ENCODE peak calls at places on chromosomes 13 and 19, in five cellular contexts. One of them, this sample, is unnamed.

GRCh38 chr19:56441206-56441792 is 35.8 kb downstream of the ZNF667 start:
- DNase-seq in adrenal gland: no peak
- DNase-seq in uterus: no peak
- DNase-seq in body of pancreas: no peak
- DNase-seq in dorsolateral prefrontal cortex: no peak
- DNase-seq in this sample: no peak

GRCh38 chr13:110421696-110422395 is 114.8 kb downstream of the COL4A2 start:
- DNase-seq in dorsolateral prefrontal cortex: no peak
- DNase-seq in body of pancreas: no peak
- DNase-seq in uterus: no peak
- DNase-seq in adrenal gland: no peak
- DNase-seq in this sample: no peak

GRCh38 chr19:11538232-11539036 is at the start of gene CNN1:
- DNase-seq in adrenal gland: no peak
- DNase-seq in uterus: peak; percentile 94
- DNase-seq in body of pancreas: peak; percentile 27
- DNase-seq in dorsolateral prefrontal cortex: no peak
- DNase-seq in this sample: peak; percentile 68

GRCh38 chr19:18661346-18661745 is 22.1 kb upstream of the CRTC1 start:
- DNase-seq in uterus: no peak
- DNase-seq in body of pancreas: no peak
- DNase-seq in dorsolateral prefrontal cortex: no peak
- DNase-seq in adrenal gland: no peak
- DNase-seq in this sample: no peak

GRCh38 chr13:78020861-78021260 is 102.2 kb upstream of the EDNRB start:
- DNase-seq in dorsolateral prefrontal cortex: no peak
- DNase-seq in uterus: no peak
- DNase-seq in body of pancreas: no peak
- DNase-seq in adrenal gland: peak; percentile 7
- DNase-seq in this sample: no peak

GRCh38 chr13:25980255-25980654 is 71.6 kb downstream of the SHISA2 start:
- DNase-seq in adrenal gland: no peak
- DNase-seq in body of pancreas: peak; percentile 13
- DNase-seq in uterus: no peak
- DNase-seq in dorsolateral prefrontal cortex: no peak
- DNase-seq in this sample: no peak

GRCh38 chr13:109376936-109377335 is 409.4 kb downstream of the IRS2 start:
- DNase-seq in adrenal gland: no peak
- DNase-seq in body of pancreas: no peak
- DNase-seq in uterus: no peak
- DNase-seq in dorsolateral prefrontal cortex: no peak
- DNase-seq in this sample: no peak

GRCh38 chr13:110359840-110360301 is 52.8 kb downstream of the COL4A2 start:
- DNase-seq in uterus: no peak
- DNase-seq in dorsolateral prefrontal cortex: no peak
- DNase-seq in body of pancreas: no peak
- DNase-seq in adrenal gland: no peak
- DNase-seq in this sample: no peak

GRCh38 chr19:19619121-19619848 is 798 bp upstream of the PBX4 start:
- DNase-seq in dorsolateral prefrontal cortex: no peak
- DNase-seq in adrenal gland: peak; percentile 32
- DNase-seq in body of pancreas: no peak
- DNase-seq in uterus: no peak
- DNase-seq in this sample: no peak

GRCh38 chr19:3506384-3507340 is 551 bp downstream of the FZR1 start:
- DNase-seq in uterus: no peak
- DNase-seq in adrenal gland: peak; percentile 47
- DNase-seq in dorsolateral prefrontal cortex: no peak
- DNase-seq in body of pancreas: peak; percentile 31
- DNase-seq in this sample: peak; percentile 80

GRCh38 chr19:46639356-46640061 is 3.5 kb upstream of the GNG8 start:
- DNase-seq in dorsolateral prefrontal cortex: no peak
- DNase-seq in adrenal gland: peak; percentile 40
- DNase-seq in uterus: peak; percentile 89
- DNase-seq in body of pancreas: peak; percentile 44
- DNase-seq in this sample: peak; percentile 71

GRCh38 chr19:9958451-9958850 is 22.1 kb upstream of the OLFM2 start:
- DNase-seq in dorsolateral prefrontal cortex: no peak
- DNase-seq in body of pancreas: peak; percentile 36
- DNase-seq in adrenal gland: no peak
- DNase-seq in uterus: no peak
- DNase-seq in this sample: no peak

GRCh38 chr13:50909605-50910482 is at the start of gene RNASEH2B:
- DNase-seq in body of pancreas: peak; percentile 70
- DNase-seq in dorsolateral prefrontal cortex: peak; percentile 58
- DNase-seq in uterus: peak; percentile 69
- DNase-seq in adrenal gland: peak; percentile 76
- DNase-seq in this sample: peak; percentile 94

GRCh38 chr13:20940083-20940482 is 37.5 kb upstream of the XPO4 start:
- DNase-seq in dorsolateral prefrontal cortex: no peak
- DNase-seq in adrenal gland: no peak
- DNase-seq in uterus: no peak
- DNase-seq in body of pancreas: no peak
- DNase-seq in this sample: no peak

GRCh38 chr19:12647490-12648071 is 19.0 kb downstream of the MAN2B1 start:
- DNase-seq in adrenal gland: peak; percentile 81
- DNase-seq in uterus: peak; percentile 68
- DNase-seq in body of pancreas: peak; percentile 79
- DNase-seq in dorsolateral prefrontal cortex: no peak
- DNase-seq in this sample: peak; percentile 71

GRCh38 chr13:79915386-79915785 is 425.5 kb downstream of the SPRY2 start:
- DNase-seq in body of pancreas: no peak
- DNase-seq in uterus: no peak
- DNase-seq in dorsolateral prefrontal cortex: no peak
- DNase-seq in adrenal gland: no peak
- DNase-seq in this sample: no peak

GRCh38 chr19:29483944-29484581 is 41.7 kb upstream of the VSTM2B start:
- DNase-seq in adrenal gland: no peak
- DNase-seq in dorsolateral prefrontal cortex: peak; percentile 37
- DNase-seq in uterus: no peak
- DNase-seq in body of pancreas: no peak
- DNase-seq in this sample: no peak

GRCh38 chr19:31054430-31054829 is 294.8 kb downstream of the TSHZ3 start:
- DNase-seq in body of pancreas: peak; percentile 22
- DNase-seq in dorsolateral prefrontal cortex: no peak
- DNase-seq in uterus: no peak
- DNase-seq in adrenal gland: peak; percentile 27
- DNase-seq in this sample: no peak

GRCh38 chr19:40822161-40822560 is 23.2 kb downstream of the EGLN2 start:
- DNase-seq in dorsolateral prefrontal cortex: no peak
- DNase-seq in adrenal gland: no peak
- DNase-seq in uterus: no peak
- DNase-seq in body of pancreas: no peak
- DNase-seq in this sample: peak; percentile 60
- H3K27ac ChIP-seq in dorsolateral prefrontal cortex: no peak overlapping the region
- H3K27ac ChIP-seq in adrenal gland: peak overlapping the region; percentile 64
- H3K27ac ChIP-seq in uterus: no peak overlapping the region
- H3K27ac ChIP-seq in body of pancreas: peak overlapping the region; percentile 83
- H3K27ac ChIP-seq in this sample: no peak overlapping the region

GRCh38 chr13:99962242-99962641 is 9.3 kb downstream of the ZIC5 start:
- DNase-seq in dorsolateral prefrontal cortex: no peak
- DNase-seq in adrenal gland: no peak
- DNase-seq in uterus: no peak
- DNase-seq in body of pancreas: no peak
- DNase-seq in this sample: no peak
- H3K27me3 ChIP-seq in dorsolateral prefrontal cortex: peaks cover 38% of the 10 kb centered on the region
- H3K27me3 ChIP-seq in adrenal gland: peaks cover 93% of the 10 kb centered on the region
- H3K27me3 ChIP-seq in uterus: peaks cover 94% of the 10 kb centered on the region
- H3K27me3 ChIP-seq in body of pancreas: peaks cover 32% of the 10 kb centered on the region
- H3K27me3 ChIP-seq in this sample: peaks cover 100% of the 10 kb centered on the region

DNA sequence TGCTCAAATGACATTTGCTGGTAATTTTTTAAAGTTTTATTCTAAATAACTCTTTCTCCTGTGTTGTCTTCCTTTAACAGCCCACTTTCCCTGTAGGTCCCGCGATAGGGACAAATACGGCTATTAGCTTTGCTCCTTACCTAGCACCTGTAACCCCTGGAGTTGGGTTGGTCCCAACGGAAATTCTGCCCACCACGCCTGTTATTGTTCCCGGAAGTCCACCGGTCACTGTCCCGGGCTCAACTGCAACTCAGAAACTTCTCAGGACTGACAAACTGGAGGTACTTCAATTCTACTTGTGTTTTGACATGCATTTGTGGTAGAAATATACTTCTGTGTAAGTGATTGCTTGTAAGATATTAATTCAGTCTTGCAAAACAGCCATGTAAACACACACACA is 91.0 kb upstream of the RAP2A start:
- DNase-seq in uterus: no peak
- DNase-seq in adrenal gland: no peak
- DNase-seq in body of pancreas: no peak
- DNase-seq in dorsolateral prefrontal cortex: no peak
- DNase-seq in this sample: no peak
- H3K27ac ChIP-seq in uterus: no peak overlapping the region
- H3K27ac ChIP-seq in adrenal gland: no peak overlapping the region
- H3K27ac ChIP-seq in body of pancreas: peak overlapping the region; percentile 54
- H3K27ac ChIP-seq in dorsolateral prefrontal cortex: peak overlapping the region; percentile 78
- H3K27ac ChIP-seq in this sample: no peak overlapping the region

DNA sequence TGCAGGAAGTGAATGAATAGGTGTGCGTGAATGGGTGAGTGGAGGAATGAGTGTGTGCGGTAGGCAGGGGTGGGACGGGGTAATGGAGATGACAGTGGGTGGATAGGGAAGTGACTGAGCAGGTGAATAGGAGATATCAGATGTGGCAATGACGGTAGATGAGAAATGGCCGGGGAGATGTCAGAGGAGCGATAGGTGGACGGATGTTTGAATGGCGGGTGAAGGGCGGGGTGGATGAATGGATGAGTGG is 1.5 kb downstream of the TTC9B start:
- DNase-seq in body of pancreas: no peak
- DNase-seq in dorsolateral prefrontal cortex: no peak
- DNase-seq in adrenal gland: no peak
- DNase-seq in uterus: no peak
- DNase-seq in this sample: no peak
- H3K27me3 ChIP-seq in body of pancreas: peaks cover 9% of the 10 kb centered on the region
- H3K27me3 ChIP-seq in dorsolateral prefrontal cortex: no peaks in the 10 kb centered on the region
- H3K27me3 ChIP-seq in adrenal gland: peaks cover 28% of the 10 kb centered on the region
- H3K27me3 ChIP-seq in uterus: peaks cover 30% of the 10 kb centered on the region
- H3K27me3 ChIP-seq in this sample: peaks cover 24% of the 10 kb centered on the region

DNA sequence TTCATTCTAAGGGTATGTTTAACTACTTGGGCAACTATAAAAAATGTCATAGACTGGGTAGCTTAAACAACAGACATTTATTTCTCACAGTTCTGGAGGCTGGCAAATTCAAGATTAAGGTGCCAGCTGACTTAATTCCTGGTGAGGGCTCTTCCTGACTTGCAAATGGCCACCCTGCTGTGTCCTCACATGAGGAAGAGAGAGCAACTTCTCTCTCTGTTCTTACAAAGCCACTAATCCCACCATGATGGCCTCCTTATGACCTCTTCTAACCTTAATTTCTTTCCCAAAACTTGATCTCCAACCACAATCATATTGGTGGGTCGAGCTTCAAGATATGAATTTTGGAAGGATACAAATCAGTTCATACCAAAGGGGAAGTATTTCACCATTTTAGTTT is 399.0 kb downstream of the DCT start:
- DNase-seq in uterus: no peak
- DNase-seq in adrenal gland: no peak
- DNase-seq in body of pancreas: no peak
- DNase-seq in dorsolateral prefrontal cortex: no peak
- DNase-seq in this sample: no peak
- H3K27ac ChIP-seq in uterus: no peak overlapping the region
- H3K27ac ChIP-seq in adrenal gland: no peak overlapping the region
- H3K27ac ChIP-seq in body of pancreas: no peak overlapping the region
- H3K27ac ChIP-seq in dorsolateral prefrontal cortex: no peak overlapping the region
- H3K27ac ChIP-seq in this sample: no peak overlapping the region

GRCh38 chr19:5290336-5291262 is 50.0 kb downstream of the PTPRS start:
- DNase-seq in uterus: no peak
- DNase-seq in body of pancreas: no peak
- DNase-seq in adrenal gland: no peak
- DNase-seq in dorsolateral prefrontal cortex: peak; percentile 84
- DNase-seq in this sample: no peak

GRCh38 chr19:5293607-5294089 is 47.0 kb downstream of the PTPRS start:
- DNase-seq in adrenal gland: peak; percentile 55
- DNase-seq in uterus: peak; percentile 43
- DNase-seq in body of pancreas: no peak
- DNase-seq in dorsolateral prefrontal cortex: no peak
- DNase-seq in this sample: no peak

GRCh38 chr19:5291588-5292193 is 48.9 kb downstream of the PTPRS start:
- DNase-seq in body of pancreas: no peak
- DNase-seq in uterus: no peak
- DNase-seq in adrenal gland: no peak
- DNase-seq in dorsolateral prefrontal cortex: no peak
- DNase-seq in this sample: no peak

GRCh38 chr19:5292843-5293606 is 47.6 kb downstream of the PTPRS start:
- DNase-seq in body of pancreas: peak; percentile 53
- DNase-seq in uterus: peak; percentile 76
- DNase-seq in dorsolateral prefrontal cortex: peak; percentile 73
- DNase-seq in adrenal gland: peak; percentile 68
- DNase-seq in this sample: peak; percentile 44

GRCh38 chr19:5292453-5292842 is 48.2 kb downstream of the PTPRS start:
- DNase-seq in dorsolateral prefrontal cortex: no peak
- DNase-seq in body of pancreas: no peak
- DNase-seq in uterus: no peak
- DNase-seq in adrenal gland: peak; percentile 63
- DNase-seq in this sample: no peak
- H3K27me3 ChIP-seq in dorsolateral prefrontal cortex: no peaks in the 10 kb centered on the region
- H3K27me3 ChIP-seq in body of pancreas: no peaks in the 10 kb centered on the region
- H3K27me3 ChIP-seq in uterus: no peaks in the 10 kb centered on the region
- H3K27me3 ChIP-seq in adrenal gland: no peaks in the 10 kb centered on the region
- H3K27me3 ChIP-seq in this sample: peaks cover 75% of the 10 kb centered on the region

DNA sequence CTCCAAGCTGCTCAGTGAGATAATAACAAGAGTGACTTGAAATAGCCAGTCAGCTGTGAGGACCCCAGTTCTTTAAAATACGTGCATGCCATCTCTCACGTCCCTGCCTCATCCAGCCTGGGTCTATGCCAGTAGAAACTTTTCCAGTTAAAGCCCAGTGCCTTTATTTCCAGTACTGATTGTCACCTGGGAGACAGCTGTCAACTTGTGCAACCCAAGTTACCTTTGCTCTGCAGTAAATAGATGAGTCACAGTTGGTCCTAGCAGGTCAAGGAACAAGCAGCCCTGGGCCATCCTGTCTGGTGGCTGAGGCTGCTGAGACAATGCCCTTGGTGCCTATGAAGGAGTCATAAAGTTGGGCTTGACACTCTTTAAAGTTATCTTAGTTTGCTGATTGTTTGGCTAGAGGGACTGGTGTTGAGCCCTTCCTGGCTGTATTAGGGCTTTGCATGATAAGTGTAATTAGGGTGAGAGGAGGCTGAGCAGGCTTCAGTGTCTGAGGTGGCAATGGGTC is 228.7 kb downstream of the LACC1 start:
- DNase-seq in body of pancreas: peak; percentile 75
- DNase-seq in dorsolateral prefrontal cortex: no peak
- DNase-seq in adrenal gland: peak; percentile 27
- DNase-seq in uterus: no peak
- DNase-seq in this sample: no peak
- H3K27ac ChIP-seq in body of pancreas: peak overlapping the region; percentile 56
- H3K27ac ChIP-seq in dorsolateral prefrontal cortex: no peak overlapping the region
- H3K27ac ChIP-seq in adrenal gland: no peak overlapping the region
- H3K27ac ChIP-seq in uterus: no peak overlapping the region
- H3K27ac ChIP-seq in this sample: no peak overlapping the region

DNA sequence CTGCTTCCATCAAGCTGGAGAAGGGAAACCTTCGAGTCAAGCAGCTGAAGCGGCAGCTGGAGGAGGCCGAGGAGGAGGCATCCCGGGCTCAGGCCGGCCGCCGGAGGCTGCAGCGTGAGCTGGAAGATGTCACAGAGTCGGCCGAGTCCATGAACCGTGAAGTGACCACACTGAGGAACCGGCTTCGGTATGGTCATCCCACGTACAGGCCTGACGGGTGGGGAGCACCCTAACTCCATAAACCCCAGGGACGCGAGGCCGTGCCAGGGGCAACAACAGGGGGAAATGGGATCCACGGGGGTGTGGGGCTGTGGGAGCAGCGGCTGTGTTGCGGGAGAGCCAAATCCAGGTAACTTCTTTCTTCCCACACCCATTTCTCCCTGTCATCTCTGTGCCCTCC is 20.2 kb downstream of the KCNC3 start:
- DNase-seq in adrenal gland: no peak
- DNase-seq in uterus: no peak
- DNase-seq in body of pancreas: no peak
- DNase-seq in dorsolateral prefrontal cortex: peak; percentile 27
- DNase-seq in this sample: no peak
- H3K27me3 ChIP-seq in adrenal gland: peaks cover 14% of the 10 kb centered on the region
- H3K27me3 ChIP-seq in uterus: peaks cover 29% of the 10 kb centered on the region
- H3K27me3 ChIP-seq in body of pancreas: peaks cover 7% of the 10 kb centered on the region
- H3K27me3 ChIP-seq in dorsolateral prefrontal cortex: peaks cover 4% of the 10 kb centered on the region
- H3K27me3 ChIP-seq in this sample: peaks cover 21% of the 10 kb centered on the region